ENCODE peak calls at places on chromosomes 5 and 9, in four cellular contexts. One of them, this sample, is unnamed.
A peak's percentile ranks its signal among the peaks of the same experiment; 100 is the strongest.

GRCh38 chr5:147403659-147404640 is 105.9 kb downstream of the DPYSL3 start:
- DNase-seq in T follicular helper cell: no peak
- DNase-seq in neuronal stem cell: no peak
- DNase-seq in fibroblast of gingiva: peak; percentile 95
- DNase-seq in this sample: peak; percentile 45

GRCh38 chr9:22124263-22125011 is 115.3 kb upstream of the CDKN2B start:
- DNase-seq in T follicular helper cell: no peak
- DNase-seq in neuronal stem cell: no peak
- DNase-seq in fibroblast of gingiva: no peak
- DNase-seq in this sample: no peak

GRCh38 chr5:73911761-73912393 is 285.9 kb downstream of the ARHGEF28 start:
- DNase-seq in T follicular helper cell: no peak
- DNase-seq in neuronal stem cell: no peak
- DNase-seq in fibroblast of gingiva: peak; percentile 77
- DNase-seq in this sample: no peak

GRCh38 chr5:39605966-39606591 is 181.3 kb upstream of the DAB2 start:
- DNase-seq in T follicular helper cell: no peak
- DNase-seq in neuronal stem cell: no peak
- DNase-seq in fibroblast of gingiva: peak; percentile 50
- DNase-seq in this sample: no peak

GRCh38 chr9:134889386-134890214 is 9.0 kb downstream of the FCN2 start:
- DNase-seq in T follicular helper cell: no peak
- DNase-seq in neuronal stem cell: no peak
- DNase-seq in fibroblast of gingiva: no peak
- DNase-seq in this sample: no peak

GRCh38 chr9:95204310-95204709 is 113.2 kb downstream of the FANCC start:
- DNase-seq in T follicular helper cell: no peak
- DNase-seq in neuronal stem cell: no peak
- DNase-seq in fibroblast of gingiva: no peak
- DNase-seq in this sample: no peak

GRCh38 chr5:65482280-65482726 is 583 bp upstream of the ADAMTS6 start:
- DNase-seq in T follicular helper cell: no peak
- DNase-seq in neuronal stem cell: no peak
- DNase-seq in fibroblast of gingiva: peak; percentile 53
- DNase-seq in this sample: no peak

GRCh38 chr9:133168432-133168831 is 4.7 kb upstream of the GBGT1 start:
- DNase-seq in T follicular helper cell: no peak
- DNase-seq in neuronal stem cell: no peak
- DNase-seq in fibroblast of gingiva: no peak
- DNase-seq in this sample: no peak

GRCh38 chr9:69178583-69179011 is 4.5 kb downstream of the TJP2 start:
- DNase-seq in T follicular helper cell: no peak
- DNase-seq in neuronal stem cell: no peak
- DNase-seq in fibroblast of gingiva: no peak
- DNase-seq in this sample: no peak

GRCh38 chr5:160438316-160439204 is 16.9 kb downstream of the PTTG1 start:
- DNase-seq in T follicular helper cell: peak; percentile 33
- DNase-seq in neuronal stem cell: peak; percentile 51
- DNase-seq in fibroblast of gingiva: peak; percentile 52
- DNase-seq in this sample: peak; percentile 36

GRCh38 chr9:77005216-77005615 is 14.2 kb upstream of the FOXB2 start:
- DNase-seq in T follicular helper cell: no peak
- DNase-seq in neuronal stem cell: no peak
- DNase-seq in fibroblast of gingiva: no peak
- DNase-seq in this sample: no peak

GRCh38 chr9:3863114-3863528 is 337.3 kb upstream of the RFX3 start:
- DNase-seq in T follicular helper cell: no peak
- DNase-seq in neuronal stem cell: no peak
- DNase-seq in fibroblast of gingiva: peak; percentile 88
- DNase-seq in this sample: no peak

GRCh38 chr5:160166973-160167622 is 47.8 kb upstream of the PWWP2A start:
- DNase-seq in T follicular helper cell: no peak
- DNase-seq in neuronal stem cell: no peak
- DNase-seq in fibroblast of gingiva: no peak
- DNase-seq in this sample: no peak

GRCh38 chr5:112549605-112550161 is 130.6 kb upstream of the EPB41L4A start:
- DNase-seq in T follicular helper cell: no peak
- DNase-seq in neuronal stem cell: no peak
- DNase-seq in fibroblast of gingiva: no peak
- DNase-seq in this sample: no peak

GRCh38 chr5:133222040-133222439 is 170.2 kb downstream of the HSPA4 start:
- DNase-seq in T follicular helper cell: no peak
- DNase-seq in neuronal stem cell: no peak
- DNase-seq in fibroblast of gingiva: no peak
- DNase-seq in this sample: no peak